ENCODE peak calls at places on chromosomes 6 and 20, in ten cellular contexts. One of them, this sample, is unnamed.

GRCh38 chr6:108068618-108069017 is 5.9 kb downstream of the OSTM1 start:
- DNase-seq in heart left ventricle: no peak
- DNase-seq in ovary: no peak
- DNase-seq in uterus: no peak
- DNase-seq in right lobe of liver: no peak
- DNase-seq in breast epithelium: no peak
- DNase-seq in transverse colon: no peak
- DNase-seq in HepG2: no peak
- DNase-seq in IMR-90: no peak
- DNase-seq in Peyer's patch: no peak
- DNase-seq in this sample: no peak

GRCh38 chr6:97668716-97669115 is 385.7 kb upstream of the MMS22L start:
- DNase-seq in heart left ventricle: peak; percentile 36
- DNase-seq in ovary: no peak
- DNase-seq in uterus: no peak
- DNase-seq in right lobe of liver: no peak
- DNase-seq in breast epithelium: no peak
- DNase-seq in transverse colon: no peak
- DNase-seq in HepG2: no peak
- DNase-seq in IMR-90: no peak
- DNase-seq in Peyer's patch: no peak
- DNase-seq in this sample: no peak

GRCh38 chr20:19348582-19348981 is 136.1 kb downstream of the SLC24A3 start:
- DNase-seq in heart left ventricle: no peak
- DNase-seq in ovary: no peak
- DNase-seq in uterus: no peak
- DNase-seq in right lobe of liver: no peak
- DNase-seq in breast epithelium: no peak
- DNase-seq in transverse colon: no peak
- DNase-seq in HepG2: no peak
- DNase-seq in IMR-90: no peak
- DNase-seq in Peyer's patch: no peak
- DNase-seq in this sample: no peak

GRCh38 chr20:62900052-62900691 is 26.1 kb downstream of the DIDO1 start:
- DNase-seq in heart left ventricle: peak; percentile 69
- DNase-seq in ovary: peak; percentile 82
- DNase-seq in uterus: peak; percentile 79
- DNase-seq in right lobe of liver: peak; percentile 79
- DNase-seq in breast epithelium: peak; percentile 78
- DNase-seq in transverse colon: peak; percentile 81
- DNase-seq in HepG2: peak; percentile 82
- DNase-seq in IMR-90: peak; percentile 64
- DNase-seq in Peyer's patch: peak; percentile 82
- DNase-seq in this sample: peak; percentile 71

GRCh38 chr6:16296061-16296670 is 57.8 kb downstream of the GMPR start:
- DNase-seq in heart left ventricle: no peak
- DNase-seq in ovary: no peak
- DNase-seq in uterus: no peak
- DNase-seq in right lobe of liver: no peak
- DNase-seq in breast epithelium: no peak
- DNase-seq in transverse colon: no peak
- DNase-seq in HepG2: no peak
- DNase-seq in IMR-90: no peak
- DNase-seq in Peyer's patch: no peak
- DNase-seq in this sample: no peak

GRCh38 chr6:143457563-143458359 is 7.2 kb downstream of the PEX3 start:
- DNase-seq in heart left ventricle: no peak
- DNase-seq in ovary: no peak
- DNase-seq in uterus: no peak
- DNase-seq in right lobe of liver: no peak
- DNase-seq in breast epithelium: no peak
- DNase-seq in transverse colon: no peak
- DNase-seq in HepG2: peak; percentile 35
- DNase-seq in IMR-90: peak; percentile 21
- DNase-seq in Peyer's patch: no peak
- DNase-seq in this sample: no peak

GRCh38 chr6:159852877-159853276 is 37.9 kb upstream of the MAS1 start:
- DNase-seq in heart left ventricle: no peak
- DNase-seq in ovary: no peak
- DNase-seq in uterus: no peak
- DNase-seq in right lobe of liver: no peak
- DNase-seq in breast epithelium: no peak
- DNase-seq in transverse colon: no peak
- DNase-seq in HepG2: no peak
- DNase-seq in IMR-90: no peak
- DNase-seq in Peyer's patch: no peak
- DNase-seq in this sample: no peak

GRCh38 chr6:4931530-4932505 is 72.0 kb downstream of the RPP40 start:
- DNase-seq in heart left ventricle: no peak
- DNase-seq in ovary: no peak
- DNase-seq in uterus: no peak
- DNase-seq in right lobe of liver: no peak
- DNase-seq in breast epithelium: no peak
- DNase-seq in transverse colon: peak; percentile 73
- DNase-seq in HepG2: peak; percentile 74
- DNase-seq in IMR-90: no peak
- DNase-seq in Peyer's patch: peak; percentile 58
- DNase-seq in this sample: no peak

GRCh38 chr20:35726759-35727711 is 15.0 kb downstream of the RBM39 start:
- DNase-seq in heart left ventricle: no peak
- DNase-seq in ovary: no peak
- DNase-seq in uterus: no peak
- DNase-seq in right lobe of liver: no peak
- DNase-seq in breast epithelium: no peak
- DNase-seq in transverse colon: no peak
- DNase-seq in HepG2: no peak
- DNase-seq in IMR-90: no peak
- DNase-seq in Peyer's patch: no peak
- DNase-seq in this sample: no peak
- TF ChIP-seq POLR2A in heart left ventricle: no peak
- TF ChIP-seq POLR2A in ovary: no peak
- TF ChIP-seq POLR2A in uterus: no peak
- TF ChIP-seq POLR2A in right lobe of liver: no peak
- TF ChIP-seq POLR2A in breast epithelium: no peak
- TF ChIP-seq POLR2A in transverse colon: no peak
- TF ChIP-seq POLR2A in HepG2: no peak
- TF ChIP-seq POLR2A in IMR-90: no peak
- TF ChIP-seq POLR2A in Peyer's patch: no peak
- TF ChIP-seq POLR2A in this sample: no peak

DNA sequence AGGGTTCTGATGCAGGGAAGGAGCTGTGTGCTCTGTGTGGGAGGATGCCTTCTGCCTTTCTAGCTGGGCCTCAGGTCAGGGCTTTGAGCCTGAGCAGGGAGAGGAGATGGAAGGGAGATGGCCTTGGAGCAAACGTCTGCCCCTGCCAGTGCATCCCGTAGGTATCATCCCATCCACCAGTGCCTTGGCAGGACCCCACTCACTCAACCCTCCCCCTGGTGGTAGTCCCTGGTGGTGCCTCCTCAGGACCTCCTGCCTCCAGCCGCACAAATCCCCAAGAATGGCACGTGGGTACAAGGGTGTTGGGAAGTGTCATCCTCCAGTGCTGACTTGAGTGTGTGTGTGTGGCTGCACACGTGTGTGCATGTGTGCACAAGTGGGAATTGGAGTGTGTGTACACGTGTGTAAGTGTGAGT is 23.1 kb upstream of the MICB start:
- DNase-seq in heart left ventricle: no peak
- DNase-seq in ovary: no peak
- DNase-seq in uterus: no peak
- DNase-seq in right lobe of liver: no peak
- DNase-seq in breast epithelium: no peak
- DNase-seq in transverse colon: no peak
- DNase-seq in HepG2: no peak
- DNase-seq in IMR-90: no peak
- DNase-seq in Peyer's patch: no peak
- DNase-seq in this sample: no peak
- TF ChIP-seq CTCF in heart left ventricle: no peak
- TF ChIP-seq CTCF in ovary: no peak
- TF ChIP-seq CTCF in uterus: no peak
- TF ChIP-seq CTCF in right lobe of liver: no peak
- TF ChIP-seq CTCF in breast epithelium: no peak
- TF ChIP-seq CTCF in transverse colon: no peak
- TF ChIP-seq CTCF in HepG2: peak; percentile 52
- TF ChIP-seq CTCF in IMR-90: peak; percentile 14
- TF ChIP-seq CTCF in Peyer's patch: peak; percentile 6
- TF ChIP-seq CTCF in this sample: no peak

GRCh38 chr6:51029576-51029975 is 210.9 kb downstream of the TFAP2B start:
- DNase-seq in heart left ventricle: no peak
- DNase-seq in ovary: no peak
- DNase-seq in uterus: no peak
- DNase-seq in right lobe of liver: no peak
- DNase-seq in breast epithelium: no peak
- DNase-seq in transverse colon: no peak
- DNase-seq in HepG2: no peak
- DNase-seq in IMR-90: no peak
- DNase-seq in Peyer's patch: no peak
- DNase-seq in this sample: no peak

GRCh38 chr6:51025082-51025777 is 206.6 kb downstream of the TFAP2B start:
- DNase-seq in heart left ventricle: no peak
- DNase-seq in ovary: no peak
- DNase-seq in uterus: no peak
- DNase-seq in right lobe of liver: no peak
- DNase-seq in breast epithelium: no peak
- DNase-seq in transverse colon: no peak
- DNase-seq in HepG2: peak; percentile 18
- DNase-seq in IMR-90: peak; percentile 7
- DNase-seq in Peyer's patch: no peak
- DNase-seq in this sample: no peak

GRCh38 chr6:51024126-51024525 is 205.5 kb downstream of the TFAP2B start:
- DNase-seq in heart left ventricle: no peak
- DNase-seq in ovary: no peak
- DNase-seq in uterus: no peak
- DNase-seq in right lobe of liver: no peak
- DNase-seq in breast epithelium: no peak
- DNase-seq in transverse colon: no peak
- DNase-seq in HepG2: no peak
- DNase-seq in IMR-90: no peak
- DNase-seq in Peyer's patch: no peak
- DNase-seq in this sample: no peak

GRCh38 chr6:51028271-51028670 is 209.6 kb downstream of the TFAP2B start:
- DNase-seq in heart left ventricle: no peak
- DNase-seq in ovary: no peak
- DNase-seq in uterus: no peak
- DNase-seq in right lobe of liver: no peak
- DNase-seq in breast epithelium: no peak
- DNase-seq in transverse colon: no peak
- DNase-seq in HepG2: peak; percentile 46
- DNase-seq in IMR-90: no peak
- DNase-seq in Peyer's patch: no peak
- DNase-seq in this sample: no peak

DNA sequence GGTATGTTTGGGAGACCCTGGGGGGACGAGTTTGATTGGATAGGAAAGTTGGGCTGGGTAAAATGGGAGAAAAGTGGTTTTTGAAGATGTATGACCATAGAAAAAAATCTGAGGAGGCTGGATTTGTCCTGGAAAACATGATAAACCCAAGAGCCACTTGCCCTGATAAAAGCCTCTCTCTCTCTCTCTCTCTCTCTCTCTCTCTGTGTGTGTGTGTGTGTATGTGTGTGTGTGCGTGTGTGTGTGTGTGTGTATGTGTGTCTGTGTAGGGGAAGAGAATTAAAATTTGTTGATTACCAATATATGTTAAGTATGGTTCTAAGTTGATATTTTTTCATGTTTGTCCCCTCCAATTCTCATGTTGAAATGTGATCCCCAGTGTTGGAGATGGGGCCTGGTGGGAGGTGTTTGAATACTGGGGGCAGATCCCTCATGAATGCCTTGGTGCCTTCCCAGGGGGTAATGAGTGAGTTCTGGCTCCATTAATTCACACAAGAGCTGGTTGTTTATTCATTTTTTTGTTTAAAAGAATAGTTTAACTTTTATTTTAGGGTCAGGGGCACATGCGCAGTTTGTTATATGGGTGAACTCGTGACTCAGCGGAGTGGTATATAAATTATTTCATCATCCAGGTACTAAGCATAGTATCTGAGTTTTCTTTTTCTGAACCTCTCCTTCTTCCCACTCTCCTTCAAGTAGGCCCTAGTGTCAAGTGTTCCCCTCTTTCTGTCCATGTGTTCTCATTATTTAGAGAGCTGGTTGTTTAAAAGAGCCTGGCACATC is 208.8 kb downstream of the TFAP2B start:
- DNase-seq in heart left ventricle: no peak
- DNase-seq in ovary: no peak
- DNase-seq in uterus: no peak
- DNase-seq in right lobe of liver: no peak
- DNase-seq in breast epithelium: no peak
- DNase-seq in transverse colon: no peak
- DNase-seq in HepG2: no peak
- DNase-seq in IMR-90: no peak
- DNase-seq in Peyer's patch: no peak
- DNase-seq in this sample: no peak
- TF ChIP-seq POLR2A in heart left ventricle: no peak
- TF ChIP-seq POLR2A in ovary: no peak
- TF ChIP-seq POLR2A in uterus: no peak
- TF ChIP-seq POLR2A in right lobe of liver: no peak
- TF ChIP-seq POLR2A in breast epithelium: no peak
- TF ChIP-seq POLR2A in transverse colon: no peak
- TF ChIP-seq POLR2A in HepG2: no peak
- TF ChIP-seq POLR2A in IMR-90: no peak
- TF ChIP-seq POLR2A in Peyer's patch: no peak
- TF ChIP-seq POLR2A in this sample: no peak

GRCh38 chr20:50648651-50649050 is 42.7 kb downstream of the RIPOR3 start:
- DNase-seq in heart left ventricle: no peak
- DNase-seq in ovary: no peak
- DNase-seq in uterus: no peak
- DNase-seq in right lobe of liver: no peak
- DNase-seq in breast epithelium: no peak
- DNase-seq in transverse colon: no peak
- DNase-seq in HepG2: no peak
- DNase-seq in IMR-90: no peak
- DNase-seq in Peyer's patch: no peak
- DNase-seq in this sample: no peak

GRCh38 chr20:50645253-50646068 is 45.9 kb downstream of the RIPOR3 start:
- DNase-seq in heart left ventricle: peak; percentile 90
- DNase-seq in ovary: peak; percentile 89
- DNase-seq in uterus: peak; percentile 88
- DNase-seq in right lobe of liver: peak; percentile 55
- DNase-seq in breast epithelium: peak; percentile 93
- DNase-seq in transverse colon: peak; percentile 71
- DNase-seq in HepG2: peak; percentile 100
- DNase-seq in IMR-90: peak; percentile 100
- DNase-seq in Peyer's patch: peak; percentile 85
- DNase-seq in this sample: peak; percentile 38

GRCh38 chr20:50642288-50642803 is 49.0 kb downstream of the RIPOR3 start:
- DNase-seq in heart left ventricle: no peak
- DNase-seq in ovary: no peak
- DNase-seq in uterus: no peak
- DNase-seq in right lobe of liver: no peak
- DNase-seq in breast epithelium: no peak
- DNase-seq in transverse colon: no peak
- DNase-seq in HepG2: no peak
- DNase-seq in IMR-90: no peak
- DNase-seq in Peyer's patch: no peak
- DNase-seq in this sample: no peak

GRCh38 chr20:50649587-50649986 is 41.8 kb downstream of the RIPOR3 start:
- DNase-seq in heart left ventricle: no peak
- DNase-seq in ovary: no peak
- DNase-seq in uterus: no peak
- DNase-seq in right lobe of liver: no peak
- DNase-seq in breast epithelium: no peak
- DNase-seq in transverse colon: no peak
- DNase-seq in HepG2: no peak
- DNase-seq in IMR-90: no peak
- DNase-seq in Peyer's patch: no peak
- DNase-seq in this sample: no peak

GRCh38 chr20:50646483-50646996 is 44.8 kb downstream of the RIPOR3 start:
- DNase-seq in heart left ventricle: no peak
- DNase-seq in ovary: no peak
- DNase-seq in uterus: no peak
- DNase-seq in right lobe of liver: no peak
- DNase-seq in breast epithelium: no peak
- DNase-seq in transverse colon: no peak
- DNase-seq in HepG2: no peak
- DNase-seq in IMR-90: peak; percentile 86
- DNase-seq in Peyer's patch: no peak
- DNase-seq in this sample: no peak
- TF ChIP-seq CTCF in heart left ventricle: no peak
- TF ChIP-seq CTCF in ovary: no peak
- TF ChIP-seq CTCF in uterus: no peak
- TF ChIP-seq CTCF in right lobe of liver: no peak
- TF ChIP-seq CTCF in breast epithelium: no peak
- TF ChIP-seq CTCF in transverse colon: no peak
- TF ChIP-seq CTCF in HepG2: peak; percentile 30
- TF ChIP-seq CTCF in IMR-90: peak; percentile 34
- TF ChIP-seq CTCF in Peyer's patch: no peak
- TF ChIP-seq CTCF in this sample: no peak